ENCODE peak calls at places on chromosomes 1 and 21, in eight cellular contexts. O is tibial nerve, Q is stomach, G is ovary, R is upper lobe of left lung, X is K562, U is HepG2, K is H1. V is an unnamed sample.

GRCh38 chr1:106022312-106022902 is 1034.1 kb upstream of the PRMT6 start:
- DNase-seq in O (no peak), Q (no peak), K (no peak), U (no peak), R (no peak), G (no peak), X (no peak), V (no peak)

GRCh38 chr1:90370696-90371095 is 346.4 kb downstream of the BARHL2 start:
- DNase-seq in G (no peak), R (no peak), O (no peak), K (no peak), U (no peak), Q (no peak), X (no peak), V (no peak)

GRCh38 chr1:208129057-208129456 is 115.1 kb downstream of the PLXNA2 start:
- DNase-seq in U (no peak), X (no peak), G (no peak), Q (no peak), K (no peak), O (no peak), R (no peak), V (no peak)

GRCh38 chr1:232335261-232335660 is 294.7 kb downstream of the SIPA1L2 start:
- DNase-seq in G (no peak), O (no peak), R (no peak), X (no peak), K (no peak), Q (no peak), U (no peak), V (no peak)

GRCh38 chr1:160007577-160008200 is 24.1 kb downstream of the PIGM start:
- DNase-seq in X (peak; percentile 45), K (no peak), O (no peak), Q (no peak), G (no peak), U (peak; percentile 41), R (no peak), V (no peak)

GRCh38 chr1:17653728-17654351 is 101.3 kb upstream of the ACTL8 start:
- DNase-seq in U (no peak), R (no peak), K (no peak), O (no peak), Q (no peak), G (peak; percentile 36), X (peak; percentile 66), V (no peak)

GRCh38 chr1:165600793-165601192 is 30.2 kb upstream of the MGST3 start:
- DNase-seq in O (no peak), R (no peak), G (no peak), U (no peak), Q (no peak), K (no peak), X (no peak), V (no peak)

GRCh38 chr1:230495021-230495550 is 69.0 kb upstream of the PGBD5 start:
- DNase-seq in Q (no peak), O (no peak), U (no peak), R (no peak), G (no peak), K (no peak), X (no peak), V (no peak)

GRCh38 chr1:182293119-182293589 is 98.4 kb downstream of the GLUL start:
- DNase-seq in Q (no peak), U (peak; percentile 87), O (no peak), X (no peak), R (no peak), K (no peak), G (no peak), V (no peak)

GRCh38 chr1:91404151-91405012 is at the start of gene HFM1:
- DNase-seq in Q (peak; percentile 43), O (peak; percentile 28), R (peak; percentile 95), X (peak; percentile 86), K (no peak), U (peak; percentile 59), G (peak; percentile 89), V (peak; percentile 61)

GRCh38 chr1:223765036-223765718 is 52.8 kb downstream of the CAPN2 start:
- DNase-seq in G (no peak), X (peak; percentile 38), R (peak; percentile 57), U (peak; percentile 93), O (peak; percentile 52), Q (no peak), K (no peak), V (peak; percentile 17)
- H3K36me3 ChIP-seq in G (no peaks in the 10 kb centered on the region), X (peaks cover 73% of the 10 kb centered on the region), R (peaks cover 25% of the 10 kb centered on the region), U (no peaks in the 10 kb centered on the region), O (peaks cover 2% of the 10 kb centered on the region), Q (peaks cover 83% of the 10 kb centered on the region), K (peaks cover 2% of the 10 kb centered on the region), V (peaks cover 58% of the 10 kb centered on the region)

GRCh38 chr1:235160965-235161684 is at the start of gene RBM34:
- DNase-seq in X (peak; percentile 97), G (peak; percentile 94), R (peak; percentile 98), O (peak; percentile 83), K (peak; percentile 62), U (peak; percentile 89), Q (peak; percentile 94), V (peak; percentile 95)
- TF ChIP-seq CTCF in X (peak; percentile 52), G (no peak), R (peak; percentile 17), O (peak; percentile 76), K (no peak), U (peak; percentile 42), Q (no peak), V (peak; percentile 24)

GRCh38 chr1:88799433-88799832 is 91.9 kb downstream of the GTF2B start:
- DNase-seq in R (no peak), Q (no peak), U (no peak), X (no peak), K (no peak), O (no peak), G (no peak), V (no peak)

GRCh38 chr1:88802404-88802803 is 89.0 kb downstream of the GTF2B start:
- DNase-seq in Q (no peak), U (no peak), K (no peak), G (no peak), R (no peak), X (no peak), O (no peak), V (no peak)

GRCh38 chr1:88802950-88803349 is 88.4 kb downstream of the GTF2B start:
- DNase-seq in U (no peak), K (no peak), X (no peak), R (no peak), O (no peak), Q (no peak), G (no peak), V (no peak)

GRCh38 chr1:88801575-88802208 is 89.7 kb downstream of the GTF2B start:
- DNase-seq in R (no peak), X (no peak), U (no peak), O (no peak), G (no peak), Q (no peak), K (no peak), V (no peak)

DNA sequence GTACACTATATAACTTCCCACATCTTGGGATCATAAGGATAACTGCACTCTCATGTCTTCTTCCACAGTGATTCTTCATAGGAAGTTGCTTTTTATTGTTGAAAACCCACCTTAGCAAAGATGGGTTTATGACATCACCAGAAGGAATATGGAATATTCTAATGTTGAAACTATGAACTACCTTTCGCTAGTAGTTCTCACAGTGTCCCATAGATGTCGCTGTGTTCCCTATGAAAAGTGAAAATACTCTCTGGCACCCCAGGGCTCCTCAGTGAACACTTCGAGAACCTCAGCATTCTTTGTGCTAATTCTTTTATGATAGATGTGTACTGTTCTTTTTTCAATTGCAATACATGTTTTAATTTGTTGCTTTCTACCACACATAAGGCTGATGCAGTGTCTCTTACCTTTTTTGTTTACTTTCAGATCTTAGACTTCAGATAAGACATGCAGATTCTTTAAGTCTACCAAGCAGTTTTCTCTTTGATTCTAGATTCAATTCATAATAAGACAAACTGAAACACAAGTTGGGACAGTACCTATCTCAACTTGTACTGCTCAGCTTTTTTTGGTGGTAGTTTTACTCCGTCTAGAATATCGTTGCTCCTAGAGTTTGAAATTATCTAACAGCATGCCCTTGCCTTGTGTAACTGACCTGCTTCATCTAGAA is 90.8 kb downstream of the GTF2B start:
- DNase-seq in X (peak; percentile 53), K (no peak), G (no peak), U (peak; percentile 33), O (no peak), R (no peak), Q (no peak), V (no peak)
- TF ChIP-seq EP300 in X (no peak), K (no peak), G (no peak), U (no peak), O (no peak), R (no peak), Q (no peak), V (no peak)

DNA sequence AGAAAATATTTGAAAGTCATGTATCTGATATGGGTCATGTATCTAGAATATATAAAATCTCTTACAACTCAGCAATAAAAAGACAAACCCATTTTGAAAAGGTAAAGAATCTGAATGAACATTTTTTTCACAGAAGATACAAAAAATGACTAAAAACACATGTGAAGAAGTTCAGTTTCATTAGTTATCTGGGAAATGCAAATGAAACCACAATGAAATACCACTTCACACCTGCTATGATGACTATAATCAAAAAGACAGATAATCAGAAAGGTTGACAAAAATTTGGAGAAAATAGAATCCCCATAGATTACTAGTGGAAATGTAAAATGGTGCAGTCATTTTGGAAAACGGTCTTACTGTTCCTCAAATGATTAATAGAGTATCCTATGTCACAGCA is 631.0 kb downstream of the MRPL39 start:
- DNase-seq in R (no peak), X (no peak), G (no peak), K (no peak), O (no peak), U (no peak), Q (no peak), V (no peak)
- H3K36me3 ChIP-seq in R (no peaks in the 10 kb centered on the region), X (no peaks in the 10 kb centered on the region), G (no peaks in the 10 kb centered on the region), K (no peaks in the 10 kb centered on the region), O (no peaks in the 10 kb centered on the region), U (no peaks in the 10 kb centered on the region), Q (no peaks in the 10 kb centered on the region), V (no peaks in the 10 kb centered on the region)

V was measured in transverse colon.